ENCODE peak calls at places on chromosomes 13 and 19, in seven cellular contexts. M is A549, G is K562, J is GM12878, C is HepG2, X is IMR-90, O is H1. B is an unnamed sample.

GRCh38 chr13:88434953-88435352 is 763.8 kb downstream of the SLITRK5 start:
- DNase-seq in M (no peak), G (no peak), J (no peak), C (no peak), X (no peak), O (no peak), B (no peak)

GRCh38 chr13:35349673-35350278 is 126.7 kb downstream of the MAB21L1 start:
- DNase-seq in M (peak; percentile 22), G (no peak), J (peak; percentile 52), C (peak; percentile 92), X (no peak), O (no peak), B (peak; percentile 39)

GRCh38 chr19:38255759-38256052 is 468 bp downstream of the PPP1R14A start:
- DNase-seq in M (no peak), G (no peak), J (no peak), C (no peak), X (no peak), O (no peak), B (no peak)

GRCh38 chr19:18946335-18946734 is 5.3 kb upstream of the HOMER3 start:
- DNase-seq in M (no peak), G (no peak), J (no peak), C (no peak), X (no peak), O (no peak), B (no peak)

GRCh38 chr13:76707360-76707759 is 178.8 kb downstream of the KCTD12 start:
- DNase-seq in M (no peak), G (no peak), J (no peak), C (no peak), X (peak; percentile 78), O (no peak), B (no peak)

GRCh38 chr13:111900390-111901180 is 166.4 kb upstream of the SOX1 start:
- DNase-seq in M (no peak), G (no peak), J (no peak), C (no peak), X (no peak), O (no peak), B (no peak)

GRCh38 chr13:41461527-41462124 is 4.3 kb downstream of the RGCC start:
- DNase-seq in M (no peak), G (no peak), J (no peak), C (no peak), X (no peak), O (no peak), B (no peak)

GRCh38 chr19:2820112-2820702 is 539 bp downstream of the ZNF554 start:
- DNase-seq in M (no peak), G (no peak), J (no peak), C (no peak), X (no peak), O (no peak), B (no peak)

GRCh38 chr13:39676315-39676876 is 20.9 kb downstream of the COG6 start:
- DNase-seq in M (peak; percentile 41), G (no peak), J (no peak), C (peak; percentile 28), X (peak; percentile 39), O (no peak), B (peak; percentile 40)

GRCh38 chr19:2195914-2196313 is 32.2 kb downstream of the DOT1L start:
- DNase-seq in M (no peak), G (no peak), J (no peak), C (no peak), X (no peak), O (no peak), B (no peak)

GRCh38 chr13:21753117-21753729 is 82.3 kb downstream of the FGF9 start:
- DNase-seq in M (no peak), G (no peak), J (no peak), C (no peak), X (no peak), O (no peak), B (no peak)

GRCh38 chr13:106569233-106570095 is 1.5 kb upstream of the ARGLU1 start:
- DNase-seq in M (no peak), G (no peak), J (no peak), C (no peak), X (no peak), O (no peak), B (no peak)

GRCh38 chr13:106567421-106568224 is at the start of gene ARGLU1:
- DNase-seq in M (peak; percentile 89), G (peak; percentile 76), J (peak; percentile 64), C (peak; percentile 78), X (peak; percentile 90), O (peak; percentile 72), B (no peak)

GRCh38 chr13:106568225-106569003 is 477 bp upstream of the ARGLU1 start:
- DNase-seq in M (no peak), G (no peak), J (no peak), C (peak; percentile 35), X (no peak), O (no peak), B (peak; percentile 79)

GRCh38 chr13:106565127-106565775 is 2.7 kb downstream of the ARGLU1 start:
- DNase-seq in M (no peak), G (no peak), J (no peak), C (no peak), X (no peak), O (no peak), B (no peak)

GRCh38 chr13:106566682-106567420 is 1.1 kb downstream of the ARGLU1 start:
- DNase-seq in M (peak; percentile 55), G (no peak), J (no peak), C (peak; percentile 32), X (peak; percentile 62), O (no peak), B (no peak)
- TF ChIP-seq POLR2A in M (no peak), G (no peak), J (no peak), C (no peak), X (no peak), O (no peak), B (no peak)

DNA sequence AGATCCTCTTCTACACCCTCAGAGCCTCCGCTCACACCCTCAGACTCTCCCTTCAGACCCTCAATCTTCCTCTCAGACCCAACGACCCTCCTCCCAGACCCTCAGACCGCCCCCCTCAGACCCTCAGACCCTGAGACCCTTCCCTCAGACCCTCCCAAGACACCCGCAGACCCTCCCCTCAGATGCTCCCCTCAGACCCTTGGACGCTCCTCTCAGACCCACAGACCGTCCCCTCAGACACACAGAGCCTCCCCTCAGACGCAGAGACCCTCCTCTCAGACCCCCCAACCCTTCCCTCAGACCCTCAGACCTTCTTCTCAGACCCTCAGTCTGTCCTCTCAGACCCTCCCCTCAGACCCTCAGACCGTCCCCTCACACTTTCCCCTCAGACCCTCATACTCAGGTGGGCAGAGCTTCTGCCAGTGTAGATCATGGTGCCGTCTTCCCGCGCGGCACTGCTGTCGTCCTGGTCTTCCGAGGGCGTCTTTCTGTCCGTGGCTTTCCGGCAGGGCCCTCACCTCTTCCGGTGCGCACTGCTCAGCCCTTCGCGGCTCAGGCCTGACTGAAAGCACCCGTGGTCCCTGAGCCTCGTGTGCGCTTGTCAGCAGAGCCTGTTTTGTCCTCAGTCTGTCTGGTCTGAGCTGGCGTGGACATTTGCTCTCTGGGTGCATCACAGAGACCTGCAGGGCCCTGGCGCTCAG is 18.9 kb upstream of the TFDP1 start:
- DNase-seq in M (no peak), G (no peak), J (no peak), C (no peak), X (no peak), O (no peak), B (no peak)
- TF ChIP-seq CEBPB in M (no peak), G (no peak), J (no peak), C (no peak), X (no peak), O (no peak), B (no peak)

GRCh38 chr19:10230904-10231623 is at the start of gene S1PR2:
- DNase-seq in M (peak; percentile 63), G (peak; percentile 95), J (no peak), C (peak; percentile 36), X (peak; percentile 75), O (no peak), B (peak; percentile 49)
- TF ChIP-seq POLR2A in M (no peak), G (peak; percentile 75), J (peak; percentile 81), C (no peak), X (peak; percentile 86), O (peak; percentile 43), B (no peak)

DNA sequence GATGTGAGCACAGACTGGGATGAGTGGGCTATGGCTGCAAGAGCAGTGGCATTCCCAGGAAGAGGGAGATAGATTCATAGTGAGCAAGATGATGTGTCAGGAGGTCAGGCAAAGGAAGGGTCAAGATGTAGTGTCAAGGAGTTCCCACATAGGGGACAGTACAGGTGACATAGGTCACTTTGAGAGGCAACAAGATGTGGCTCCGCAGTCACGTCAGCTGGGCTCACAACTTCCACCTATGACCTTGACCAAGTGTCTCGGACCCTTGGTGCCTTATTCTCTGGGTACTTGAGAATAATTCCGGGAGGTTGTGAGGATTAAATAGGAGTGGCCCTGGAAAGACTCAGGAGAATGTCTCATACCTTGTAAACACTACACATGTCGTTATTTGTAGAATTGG is 10.5 kb downstream of the ZNF317 start:
- DNase-seq in M (no peak), G (no peak), J (no peak), C (no peak), X (no peak), O (no peak), B (no peak)
- TF ChIP-seq CEBPB in M (no peak), G (no peak), J (no peak), C (no peak), X (no peak), O (no peak), B (no peak)

DNA sequence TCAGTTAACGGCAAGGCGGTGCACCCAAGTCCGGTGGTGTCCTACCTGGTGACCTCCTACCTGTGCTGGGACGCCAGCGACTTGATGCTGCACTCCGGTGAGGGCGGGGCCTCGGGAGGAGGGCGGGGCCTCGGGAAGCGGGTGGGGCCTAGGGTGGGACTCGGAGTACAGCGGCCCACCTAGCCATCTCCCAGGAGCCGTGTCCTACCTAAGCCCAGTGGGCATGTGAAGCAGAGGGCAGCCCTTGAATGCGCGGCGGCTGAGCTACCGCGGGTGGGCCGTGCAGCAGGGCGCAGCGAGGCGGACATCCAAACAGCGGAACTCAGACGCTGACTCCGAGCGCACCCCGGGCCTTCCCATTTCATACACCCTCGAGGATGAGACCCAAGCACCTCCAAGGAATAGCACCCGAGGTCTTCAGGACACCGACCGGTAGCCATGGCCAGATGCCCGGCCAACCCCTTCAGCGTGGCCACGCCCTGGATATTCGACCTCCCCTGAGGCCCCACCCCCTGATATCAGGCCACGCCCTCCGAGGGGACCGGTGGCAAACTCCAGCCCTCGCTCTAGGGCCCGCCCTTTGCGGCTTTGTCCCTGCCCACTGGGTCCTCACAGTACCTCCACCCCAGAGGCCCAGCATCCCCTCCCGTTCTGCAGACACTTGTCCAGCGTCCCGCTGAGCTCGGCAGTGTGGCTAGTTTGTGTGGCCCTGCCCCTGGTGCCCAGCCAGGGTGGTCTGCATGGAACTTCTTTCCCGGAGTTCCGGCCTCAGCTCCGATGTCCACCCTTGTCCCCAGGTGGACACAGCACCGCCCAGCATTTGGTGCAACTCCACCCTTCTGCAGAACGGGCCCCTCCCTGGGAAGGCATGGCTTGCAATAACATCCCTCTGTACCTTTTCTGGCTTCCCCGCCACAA is 5.4 kb downstream of the KLK1 start:
- DNase-seq in M (peak; percentile 67), G (peak; percentile 96), J (peak; percentile 63), C (no peak), X (no peak), O (peak; percentile 65), B (peak; percentile 48)
- TF ChIP-seq POLR2A in M (no peak), G (peak; percentile 32), J (peak; percentile 67), C (no peak), X (no peak), O (no peak), B (no peak)

DNA sequence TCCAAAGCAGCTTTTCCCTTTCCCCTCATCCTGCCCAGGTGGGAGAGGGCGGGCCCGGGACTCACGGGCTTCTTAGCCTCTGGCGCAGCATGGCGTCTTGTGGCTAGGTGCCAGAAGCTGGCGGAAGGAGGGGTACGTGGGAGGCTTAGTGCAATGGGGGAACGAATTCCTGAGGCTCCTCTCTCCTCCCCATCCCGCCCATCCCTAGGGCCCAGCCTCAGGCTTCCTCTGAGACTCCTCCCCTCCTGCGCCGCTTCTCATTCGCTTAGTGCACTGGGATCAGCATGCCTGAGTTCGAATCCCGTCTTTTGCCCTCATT is 297.8 kb downstream of the ZNF536 start:
- DNase-seq in M (no peak), G (no peak), J (no peak), C (no peak), X (no peak), O (no peak), B (no peak)
- TF ChIP-seq CEBPB in M (no peak), G (no peak), J (no peak), C (no peak), X (no peak), O (no peak), B (no peak)

B was measured in HCT116.